ENCODE peak calls at places on chromosomes 12 and 14, in nine cellular contexts. Q, B, G, I, E, K, H, W and Y are unnamed samples.

GRCh38 chr12:55686366-55687010 is 21.2 kb downstream of the ITGA7 start:
- DNase-seq in Q (no peak), B (no peak), G (no peak), I (no peak), E (no peak), K (no peak), H (no peak), W (no peak), Y (no peak)

GRCh38 chr12:46373303-46374182 is 970 bp upstream of the SLC38A2 start:
- DNase-seq in Q (peak; percentile 67), B (peak; percentile 68), G (peak; percentile 52), I (peak; percentile 80), E (peak; percentile 42), K (no peak), H (peak; percentile 72), W (peak; percentile 38), Y (peak; percentile 73)

GRCh38 chr12:25313591-25313990 is 62.9 kb upstream of the KRAS start:
- DNase-seq in Q (no peak), B (no peak), G (no peak), I (no peak), E (no peak), K (no peak), H (peak; percentile 27), W (no peak), Y (no peak)

GRCh38 chr14:95549656-95550585 is 15.1 kb downstream of the GLRX5 start:
- DNase-seq in Q (no peak), B (no peak), G (no peak), I (no peak), E (no peak), K (no peak), H (no peak), W (no peak), Y (no peak)

GRCh38 chr12:63889236-63889635 is 44.7 kb downstream of the SRGAP1 start:
- DNase-seq in Q (no peak), B (peak; percentile 39), G (no peak), I (no peak), E (no peak), K (no peak), H (peak; percentile 68), W (no peak), Y (no peak)

GRCh38 chr14:49615776-49616175 is 4.7 kb downstream of the RPL36AL start:
- DNase-seq in Q (no peak), B (no peak), G (no peak), I (no peak), E (no peak), K (no peak), H (no peak), W (no peak), Y (no peak)

GRCh38 chr12:17108877-17109520 is 503.0 kb upstream of the LMO3 start:
- DNase-seq in Q (no peak), B (no peak), G (no peak), I (no peak), E (no peak), K (no peak), H (peak; percentile 58), W (no peak), Y (no peak)

GRCh38 chr12:97127061-97127460 is 220.0 kb downstream of the NEDD1 start:
- DNase-seq in Q (no peak), B (no peak), G (no peak), I (no peak), E (no peak), K (no peak), H (no peak), W (no peak), Y (no peak)

GRCh38 chr12:25830456-25830855 is 128.0 kb upstream of the RASSF8 start:
- DNase-seq in Q (no peak), B (no peak), G (no peak), I (no peak), E (no peak), K (peak; percentile 88), H (peak; percentile 46), W (no peak), Y (no peak)

GRCh38 chr12:131121705-131122405 is 168.1 kb downstream of the ADGRD1 start:
- DNase-seq in Q (no peak), B (no peak), G (no peak), I (peak; percentile 45), E (no peak), K (no peak), H (no peak), W (no peak), Y (no peak)

GRCh38 chr14:51869426-51870113 is 9.2 kb downstream of the GNG2 start:
- DNase-seq in Q (no peak), B (no peak), G (no peak), I (no peak), E (peak; percentile 51), K (no peak), H (no peak), W (no peak), Y (no peak)

GRCh38 chr14:34208532-34208931 is 253.5 kb downstream of the SPTSSA start:
- DNase-seq in Q (no peak), B (no peak), G (no peak), I (no peak), E (no peak), K (no peak), H (no peak), W (no peak), Y (no peak)

GRCh38 chr14:26332966-26333365 is 264.9 kb downstream of the NOVA1 start:
- DNase-seq in Q (no peak), B (no peak), G (no peak), I (no peak), E (no peak), K (no peak), H (no peak), W (no peak), Y (no peak)

GRCh38 chr12:113825705-113826104 is 140.4 kb downstream of the RBM19 start:
- DNase-seq in Q (no peak), B (no peak), G (no peak), I (peak; percentile 50), E (no peak), K (no peak), H (no peak), W (no peak), Y (no peak)

GRCh38 chr14:62409185-62409584 is 636.1 kb downstream of the KCNH5 start:
- DNase-seq in Q (no peak), B (no peak), G (no peak), I (no peak), E (no peak), K (no peak), H (no peak), W (no peak), Y (no peak)

GRCh38 chr14:49623387-49623786 is 2.8 kb downstream of the MGAT2 start:
- DNase-seq in Q (no peak), B (no peak), G (no peak), I (no peak), E (no peak), K (no peak), H (no peak), W (no peak), Y (no peak)

GRCh38 chr12:47862881-47863280 is 41.9 kb downstream of the VDR start:
- DNase-seq in Q (no peak), B (no peak), G (no peak), I (no peak), E (no peak), K (no peak), H (no peak), W (no peak), Y (no peak)

GRCh38 chr12:47862157-47862556 is 42.5 kb upstream of the HDAC7 start:
- DNase-seq in Q (no peak), B (no peak), G (no peak), I (no peak), E (no peak), K (no peak), H (no peak), W (no peak), Y (no peak)

GRCh38 chr12:47863467-47863866 is 41.3 kb downstream of the VDR start:
- DNase-seq in Q (no peak), B (no peak), G (no peak), I (no peak), E (no peak), K (no peak), H (no peak), W (no peak), Y (no peak)

GRCh38 chr12:47863985-47864384 is 40.8 kb downstream of the VDR start:
- DNase-seq in Q (no peak), B (no peak), G (no peak), I (no peak), E (no peak), K (no peak), H (no peak), W (no peak), Y (no peak)

GRCh38 chr12:47864646-47865235 is 40.1 kb downstream of the VDR start:
- DNase-seq in Q (no peak), B (no peak), G (no peak), I (no peak), E (no peak), K (no peak), H (no peak), W (no peak), Y (no peak)
- TF ChIP-seq CTCF in Q (no peak), B (no peak), G (no peak), I (no peak), E (no peak), K (no peak), H (no peak), W (no peak), Y (no peak)

DNA sequence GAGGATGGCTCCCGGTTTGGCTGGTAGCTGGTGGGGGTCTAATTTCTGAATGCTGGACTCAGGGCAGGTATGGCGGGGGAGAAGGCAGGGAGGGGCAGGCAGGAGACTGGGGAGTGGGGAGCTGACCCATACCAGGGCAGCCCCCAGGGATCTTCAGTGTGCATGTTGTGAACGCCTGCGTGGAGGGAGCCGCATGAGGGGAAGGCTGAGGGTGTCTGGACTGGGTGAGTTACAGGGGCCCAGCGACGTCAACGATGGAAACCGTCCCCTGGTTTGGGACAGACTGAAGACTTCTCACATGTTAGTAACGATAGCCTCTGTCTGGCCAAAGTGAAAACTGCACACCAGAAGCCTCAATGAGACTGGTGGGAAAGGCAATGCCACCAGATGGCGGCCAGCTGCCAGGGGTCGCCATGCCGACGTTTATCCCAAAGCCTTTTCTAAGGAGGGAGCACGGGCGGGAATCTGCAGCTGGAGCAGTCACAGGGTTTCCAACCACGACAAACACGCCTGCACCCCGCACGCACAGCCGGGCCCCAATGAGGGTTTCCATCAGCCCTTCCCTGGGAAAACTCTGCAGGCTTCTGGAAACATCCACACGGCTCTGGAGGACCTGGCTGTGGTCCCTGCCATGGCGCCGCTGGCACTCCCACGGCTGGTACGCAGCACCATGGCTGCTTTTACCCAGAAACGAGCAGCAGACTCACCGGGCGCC is 14.0 kb downstream of the PGAM5 start:
- DNase-seq in Q (no peak), B (no peak), G (no peak), I (peak; percentile 53), E (no peak), K (no peak), H (no peak), W (no peak), Y (no peak)
- TF ChIP-seq CTCF in Q (no peak), B (no peak), G (no peak), I (no peak), E (no peak), K (no peak), H (no peak), W (no peak), Y (no peak)

GRCh38 chr14:71050227-71050823 is 143.1 kb downstream of the PCNX1 start:
- DNase-seq in Q (no peak), B (no peak), G (no peak), I (no peak), E (no peak), K (no peak), H (peak; percentile 29), W (no peak), Y (no peak)
- TF ChIP-seq CTCF in Q (peak; percentile 68), B (no peak), G (no peak), I (peak; percentile 22), E (peak; percentile 42), K (peak; percentile 27), H (peak; percentile 49), W (peak; percentile 61), Y (peak; percentile 35)

GRCh38 chr14:53810221-53810620 is 146.4 kb downstream of the BMP4 start:
- DNase-seq in Q (no peak), B (no peak), G (no peak), I (no peak), E (no peak), K (no peak), H (no peak), W (no peak), Y (no peak)
- TF ChIP-seq CTCF in Q (no peak), B (no peak), G (no peak), I (no peak), E (no peak), K (no peak), H (no peak), W (no peak), Y (no peak)